ENCODE peak calls at places on chromosomes 7 and 10, in six cellular contexts. M is fibroblast of lung, T is GM12864, W is BJ, R is astrocyte of the spinal cord, X is GM12865. F is an unnamed sample.

GRCh38 chr10:4849042-4849402 is 23.0 kb downstream of the AKR1E2 start:
- DNase-seq in M (no peak), T (no peak), W (no peak), R (no peak), X (no peak), F (no peak)

GRCh38 chr7:80107278-80107677 is 27.4 kb upstream of the GNAI1 start:
- DNase-seq in M (no peak), T (no peak), W (no peak), R (no peak), X (no peak), F (no peak)

GRCh38 chr10:99630439-99630838 is 10.2 kb upstream of the SLC25A28 start:
- DNase-seq in M (peak), T (no peak), W (no peak), R (peak), X (peak), F (peak)

GRCh38 chr10:110311357-110311949 is 6.7 kb upstream of the SMNDC1 start:
- DNase-seq in M (peak), T (no peak), W (no peak), R (peak), X (peak), F (peak)

GRCh38 chr10:107577226-107577625 is 412.7 kb upstream of the SORCS1 start:
- DNase-seq in M (no peak), T (no peak), W (no peak), R (no peak), X (no peak), F (no peak)

GRCh38 chr10:70510453-70510852 is 31.9 kb downstream of the PALD1 start:
- DNase-seq in M (no peak), T (no peak), W (no peak), R (no peak), X (no peak), F (no peak)

GRCh38 chr10:95815701-95816100 is 59.7 kb downstream of the ENTPD1 start:
- DNase-seq in M (peak), T (no peak), W (no peak), R (peak), X (no peak), F (no peak)

GRCh38 chr7:105806592-105807266 is 69.7 kb downstream of the ATXN7L1 start:
- DNase-seq in M (peak), T (peak), W (no peak), R (peak), X (peak), F (peak)

GRCh38 chr10:4470231-4470840 is 355.7 kb upstream of the AKR1E2 start:
- DNase-seq in M (peak), T (no peak), W (peak), R (peak), X (no peak), F (peak)

GRCh38 chr7:83301416-83301815 is 138.7 kb upstream of the PCLO start:
- DNase-seq in M (peak), T (no peak), W (no peak), R (peak), X (no peak), F (peak)

GRCh38 chr7:37942934-37943610 is 22.6 kb downstream of the EPDR1 start:
- DNase-seq in M (peak), T (no peak), W (no peak), R (peak), X (peak), F (no peak)

GRCh38 chr7:2820508-2820934 is 23.6 kb downstream of the GNA12 start:
- DNase-seq in M (peak), T (no peak), W (peak), R (peak), X (no peak), F (peak)

GRCh38 chr7:154598864-154599263 is 404.1 kb downstream of the PAXIP1 start:
- DNase-seq in M (no peak), T (no peak), W (no peak), R (no peak), X (no peak), F (no peak)

GRCh38 chr10:76234827-76235226 is 803.4 kb downstream of the LRMDA start:
- DNase-seq in M (no peak), T (no peak), W (no peak), R (no peak), X (no peak), F (no peak)

GRCh38 chr7:150946826-150947750 is 31.0 kb downstream of the KCNH2 start:
- DNase-seq in M (no peak), T (no peak), W (no peak), R (no peak), X (no peak), F (no peak)

GRCh38 chr7:102044641-102044983 is 227.2 kb downstream of the CUX1 start:
- DNase-seq in M (no peak), T (no peak), W (no peak), R (peak), X (no peak), F (no peak)

GRCh38 chr7:2523461-2523905 is 3.9 kb downstream of the LFNG start:
- DNase-seq in M (no peak), T (no peak), W (no peak), R (no peak), X (no peak), F (peak)

GRCh38 chr10:89741126-89741762 is 39.9 kb downstream of the KIF20B start:
- DNase-seq in M (no peak), T (no peak), W (no peak), R (no peak), X (no peak), F (no peak)

GRCh38 chr7:105003875-105004510 is 10.0 kb upstream of the KMT2E start:
- DNase-seq in M (no peak), T (no peak), W (no peak), R (no peak), X (no peak), F (no peak)

GRCh38 chr7:39384386-39384785 is 181.8 kb upstream of the YAE1 start:
- DNase-seq in M (no peak), T (no peak), W (no peak), R (no peak), X (no peak), F (no peak)

GRCh38 chr7:151119902-151120301 is 33.6 kb downstream of the AGAP3 start:
- DNase-seq in M (no peak), T (no peak), W (no peak), R (no peak), X (no peak), F (no peak)

GRCh38 chr10:70295321-70295720 is 11.5 kb upstream of the NPFFR1 start:
- DNase-seq in M (no peak), T (no peak), W (no peak), R (no peak), X (no peak), F (no peak)

GRCh38 chr7:16770657-16771329 is 17.2 kb downstream of the TSPAN13 start:
- DNase-seq in M (no peak), T (no peak), W (no peak), R (no peak), X (no peak), F (peak)

GRCh38 chr7:91636728-91637127 is 243.8 kb downstream of the MTERF1 start:
- DNase-seq in M (no peak), T (no peak), W (no peak), R (no peak), X (no peak), F (no peak)

GRCh38 chr10:90642136-90642535 is 215.7 kb downstream of the HTR7 start:
- DNase-seq in M (peak), T (no peak), W (peak), R (peak), X (no peak), F (peak)

GRCh38 chr7:40008218-40008815 is 58.3 kb downstream of the CDK13 start:
- DNase-seq in M (peak), T (no peak), W (peak), R (peak), X (no peak), F (peak)

GRCh38 chr7:105096306-105096705 is 82.3 kb downstream of the KMT2E start:
- DNase-seq in M (no peak), T (no peak), W (no peak), R (no peak), X (no peak), F (peak)

GRCh38 chr10:92892706-92893054 is 44.4 kb downstream of the EXOC6 start:
- DNase-seq in M (no peak), T (no peak), W (no peak), R (no peak), X (no peak), F (no peak)

GRCh38 chr10:5413012-5413938 is 918 bp downstream of the NET1 start:
- DNase-seq in M (peak), T (no peak), W (no peak), R (peak), X (peak), F (peak)

GRCh38 chr10:106189254-106189653 is 975.3 kb downstream of the SORCS1 start:
- DNase-seq in M (peak), T (peak), W (no peak), R (peak), X (peak), F (peak)

GRCh38 chr10:93406367-93407145 is 75.6 kb downstream of the MYOF start:
- DNase-seq in M (peak), T (no peak), W (no peak), R (no peak), X (no peak), F (peak)

GRCh38 chr10:44960482-44961230 is 1.1 kb downstream of the RASSF4 start:
- DNase-seq in M (no peak), T (no peak), W (no peak), R (no peak), X (no peak), F (no peak)

GRCh38 chr10:31602541-31603244 is 283.7 kb downstream of the ZEB1 start:
- DNase-seq in M (peak), T (no peak), W (no peak), R (peak), X (no peak), F (peak)

GRCh38 chr7:120227255-120227654 is 45.7 kb upstream of the KCND2 start:
- DNase-seq in M (no peak), T (no peak), W (no peak), R (no peak), X (no peak), F (no peak)

DNA sequence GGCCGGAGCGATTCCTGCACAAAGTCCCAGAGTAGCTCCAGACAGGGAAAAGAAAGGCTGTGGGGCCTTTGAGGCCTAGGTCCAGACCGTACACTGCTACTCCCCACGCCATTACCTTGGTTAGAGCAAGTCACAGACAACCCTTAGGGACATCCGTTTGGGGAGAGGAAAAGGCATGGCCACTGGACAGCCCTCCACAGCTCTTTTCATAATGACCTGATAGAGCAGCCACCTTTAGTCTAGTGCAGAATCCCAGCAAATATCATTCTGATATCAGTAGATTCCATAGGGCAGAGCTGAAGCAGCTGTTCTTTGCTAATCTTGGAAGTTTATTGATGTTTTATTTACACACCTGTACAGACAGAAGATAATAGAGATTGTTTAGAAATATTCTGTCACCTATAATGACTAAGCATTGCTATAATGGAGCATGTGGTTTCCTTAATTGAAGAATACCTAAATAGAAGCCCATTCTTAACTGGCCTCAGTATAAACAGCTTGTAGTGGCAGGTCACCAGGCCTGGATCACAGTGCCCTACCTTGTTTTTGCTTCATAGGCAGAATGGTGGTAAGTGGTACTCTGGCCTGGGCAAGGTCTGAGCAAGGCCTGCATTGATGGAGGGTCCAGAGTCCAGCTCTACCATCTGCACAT is 27.9 kb downstream of the OGDH start:
- DNase-seq in M (peak), T (no peak), W (no peak), R (no peak), X (no peak), F (no peak)
- H3K4me3 ChIP-seq in M (no peak), T (no peak), W (no peak), R (no peak), X (no peak), F (no peak)

DNA sequence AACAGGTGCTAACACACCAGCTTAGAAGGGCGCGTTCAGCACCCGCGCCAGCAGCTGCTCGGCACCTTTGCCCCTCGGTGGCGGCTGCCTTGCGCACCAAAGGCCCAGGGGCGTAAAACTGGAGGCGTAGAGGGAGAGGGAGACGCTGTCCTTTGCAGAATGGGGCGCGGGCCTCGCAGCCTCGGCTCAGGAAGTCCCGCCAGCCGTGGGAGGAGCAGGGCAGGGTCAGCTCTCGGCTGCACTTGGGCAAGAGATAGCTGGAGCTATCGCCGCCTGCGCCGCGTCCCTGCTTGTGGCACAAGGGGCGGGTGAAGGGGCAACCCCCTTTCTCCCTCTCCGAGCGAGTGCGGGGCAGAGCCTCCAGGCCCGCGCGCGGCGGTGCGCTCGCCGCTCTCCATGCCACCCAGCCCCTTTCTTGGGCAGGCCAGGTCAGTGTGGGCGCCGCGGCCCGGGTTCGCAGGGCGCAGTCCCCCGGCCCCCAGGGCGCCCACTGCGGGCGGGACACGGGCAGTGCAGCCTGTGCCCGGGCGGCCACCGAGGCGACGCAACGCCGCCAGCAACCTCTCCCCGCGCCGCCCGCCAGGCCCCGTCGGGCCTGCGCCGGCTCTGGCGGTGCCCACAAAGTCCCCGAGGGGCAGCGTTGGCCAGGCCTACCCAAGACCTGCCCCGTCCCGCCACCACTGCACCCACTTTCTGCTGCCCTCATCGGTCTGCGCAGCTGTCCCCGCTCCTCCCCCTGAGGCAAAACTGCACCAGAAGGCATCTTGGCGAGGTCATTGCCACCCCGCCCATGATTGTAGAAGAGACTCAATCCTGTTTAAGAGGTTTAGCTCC is 4.1 kb downstream of the NEUROD6 start:
- DNase-seq in M (no peak), T (no peak), W (no peak), R (no peak), X (no peak), F (no peak)
- TF ChIP-seq CTCF in M (no peak), T (no peak), W (no peak), R (no peak), X (no peak), F (no peak)

GRCh38 chr10:1059902-1060301 is 3.7 kb downstream of the WDR37 start:
- DNase-seq in M (no peak), T (no peak), W (no peak), R (no peak), X (no peak), F (peak)
- H3K4me3 ChIP-seq in M (no peak), T (no peak), W (no peak), R (no peak), X (no peak), F (peak)

GRCh38 chr7:156752371-156753297 is 112.1 kb downstream of the RNF32 start:
- DNase-seq in M (peak), T (no peak), W (no peak), R (peak), X (no peak), F (no peak)

GRCh38 chr7:156751319-156751718 is 110.7 kb downstream of the RNF32 start:
- DNase-seq in M (peak), T (no peak), W (peak), R (peak), X (peak), F (peak)

GRCh38 chr7:156754222-156754621 is 113.6 kb downstream of the RNF32 start:
- DNase-seq in M (no peak), T (no peak), W (no peak), R (no peak), X (no peak), F (no peak)

GRCh38 chr7:156759143-156759542 is 118.6 kb downstream of the RNF32 start:
- DNase-seq in M (no peak), T (no peak), W (no peak), R (no peak), X (no peak), F (no peak)

DNA sequence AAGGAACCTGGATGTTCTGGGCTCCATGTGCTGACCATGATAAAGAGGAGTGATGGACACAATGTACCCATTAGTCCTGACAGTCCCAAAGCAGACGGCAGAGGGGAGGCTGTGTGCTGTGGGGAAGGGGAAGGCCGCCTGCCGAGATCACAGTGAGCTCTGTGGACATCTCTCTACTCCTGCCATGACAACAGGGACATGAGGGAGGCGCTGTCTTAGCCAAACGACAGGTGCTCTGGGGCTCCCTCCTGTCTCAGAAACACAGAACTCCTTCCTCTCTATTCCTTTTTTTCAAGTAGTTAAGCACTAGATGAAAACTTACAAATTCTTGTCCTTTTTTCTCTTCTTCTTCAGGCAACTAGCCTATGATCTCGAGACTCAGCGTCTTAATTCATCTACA is 113.1 kb downstream of the RNF32 start:
- DNase-seq in M (no peak), T (no peak), W (no peak), R (no peak), X (no peak), F (no peak)
- TF ChIP-seq CTCF in M (no peak), T (no peak), W (no peak), R (no peak), X (no peak), F (no peak)

GRCh38 chr10:71849461-71849908 is 1.6 kb downstream of the PSAP start:
- DNase-seq in M (no peak), T (no peak), W (no peak), R (no peak), X (no peak), F (no peak)

GRCh38 chr10:71846816-71847215 is 4.2 kb downstream of the PSAP start:
- DNase-seq in M (no peak), T (no peak), W (no peak), R (no peak), X (no peak), F (no peak)

GRCh38 chr10:71847418-71847817 is 3.6 kb downstream of the PSAP start:
- DNase-seq in M (no peak), T (no peak), W (no peak), R (no peak), X (no peak), F (no peak)

GRCh38 chr10:71850021-71850744 is 868 bp downstream of the PSAP start:
- DNase-seq in M (no peak), T (no peak), W (no peak), R (no peak), X (no peak), F (no peak)

GRCh38 chr10:71848325-71849277 is 2.5 kb downstream of the PSAP start:
- DNase-seq in M (peak), T (no peak), W (no peak), R (peak), X (no peak), F (no peak)
- H3K4me3 ChIP-seq in M (peak), T (no peak), W (no peak), R (peak), X (peak), F (no peak)

DNA sequence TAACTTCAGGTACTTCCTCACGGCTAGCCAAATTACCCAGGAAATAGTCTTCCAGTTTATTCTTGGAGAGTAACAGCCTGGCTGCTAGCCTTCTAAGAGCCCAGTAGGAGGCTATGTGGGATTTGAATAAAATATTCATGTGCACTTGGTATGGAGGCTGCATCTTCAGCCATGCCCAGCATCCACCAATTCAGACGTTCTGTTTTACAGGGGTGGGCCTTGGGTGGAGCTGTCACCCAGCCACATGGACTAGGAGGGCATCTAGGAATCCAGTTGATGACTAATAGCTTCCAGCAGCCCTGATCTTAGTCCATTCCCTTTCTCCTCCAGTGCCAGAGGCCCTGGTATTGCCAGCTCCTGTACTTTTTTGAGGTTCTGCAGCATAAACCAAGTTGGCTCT is 66.3 kb upstream of the ZRANB1 start:
- DNase-seq in M (peak), T (no peak), W (peak), R (peak), X (no peak), F (peak)
- TF ChIP-seq CTCF in M (peak), T (no peak), W (peak), R (peak), X (no peak), F (peak)